ENCODE peak calls at places on chromosomes 4 and X, in eight cellular contexts. G, J, K, Z, P, W, V and R are unnamed samples.

GRCh38 chr4:21948347-21949072 is at the start of gene KCNIP4:
- DNase-seq in P (peak; percentile 27), W (peak; percentile 22), G (peak; percentile 63), Z (no peak), J (peak; percentile 83), K (peak; percentile 63), V (no peak), R (peak; percentile 7)

GRCh38 chr4:5276475-5277045 is 225.3 kb downstream of the STK32B start:
- DNase-seq in K (no peak), V (no peak), P (no peak), Z (no peak), G (peak; percentile 3), J (no peak), W (no peak), R (peak; percentile 86)

GRCh38 chrX:147340947-147341346 is 526.4 kb upstream of the CXorf51A start:
- DNase-seq in J (no peak), K (no peak), Z (no peak), V (no peak), P (no peak), G (no peak), W (no peak), R (no peak)

GRCh38 chrX:16023790-16024734 is 99.3 kb upstream of the GRPR start:
- DNase-seq in K (no peak), V (no peak), G (peak; percentile 72), P (no peak), Z (peak; percentile 65), W (peak; percentile 67), J (peak; percentile 60), R (peak; percentile 83)

GRCh38 chr4:36573441-36573840 is 292.0 kb downstream of the DTHD1 start:
- DNase-seq in W (no peak), Z (no peak), G (no peak), K (no peak), V (no peak), P (no peak), J (no peak), R (no peak)

GRCh38 chr4:159048166-159048886 is 54.6 kb upstream of the RAPGEF2 start:
- DNase-seq in K (peak; percentile 69), P (no peak), G (peak; percentile 85), V (peak; percentile 89), W (peak; percentile 94), Z (no peak), J (peak; percentile 57), R (peak; percentile 71)

GRCh38 chrX:137969191-137969590 is 403.3 kb downstream of the ZIC3 start:
- DNase-seq in P (no peak), J (no peak), K (no peak), V (no peak), Z (no peak), G (no peak), W (no peak), R (no peak)

GRCh38 chr4:25900901-25901500 is 13.0 kb upstream of the SMIM20 start:
- DNase-seq in J (no peak), G (no peak), P (no peak), V (no peak), W (no peak), K (no peak), Z (no peak), R (no peak)

GRCh38 chr4:93828332-93828829 is at the start of gene ATOH1:
- DNase-seq in P (peak; percentile 60), V (no peak), K (peak; percentile 55), W (no peak), Z (peak; percentile 15), G (peak; percentile 13), J (peak; percentile 90), R (peak; percentile 61)

GRCh38 chr4:105543881-105544280 is 8.5 kb upstream of the ARHGEF38 start:
- DNase-seq in K (no peak), J (no peak), Z (no peak), G (no peak), W (no peak), V (no peak), P (no peak), R (no peak)

GRCh38 chr4:83212041-83212851 is 72.4 kb downstream of the COQ2 start:
- DNase-seq in K (peak; percentile 22), P (peak; percentile 99), W (no peak), V (no peak), Z (no peak), G (no peak), J (no peak), R (no peak)

GRCh38 chrX:140766024-140766611 is 56.6 kb downstream of the LINC00632 start:
- DNase-seq in P (peak; percentile 62), K (peak; percentile 67), G (peak; percentile 63), V (peak; percentile 54), J (peak; percentile 68), Z (no peak), W (peak; percentile 35), R (peak; percentile 65)

GRCh38 chrX:140762061-140762460 is 52.5 kb downstream of the LINC00632 start:
- DNase-seq in G (peak; percentile 72), K (peak; percentile 76), W (peak; percentile 58), Z (no peak), J (peak; percentile 75), P (peak; percentile 73), V (peak; percentile 46), R (peak; percentile 66)

GRCh38 chrX:140767646-140768045 is 58.1 kb downstream of the LINC00632 start:
- DNase-seq in J (no peak), G (peak; percentile 58), W (peak; percentile 50), V (no peak), Z (no peak), K (no peak), P (no peak), R (no peak)

GRCh38 chrX:140765043-140765784 is 55.7 kb downstream of the LINC00632 start:
- DNase-seq in V (peak; percentile 32), Z (no peak), W (peak; percentile 62), J (peak; percentile 39), G (peak; percentile 70), K (peak; percentile 35), P (no peak), R (no peak)

DNA sequence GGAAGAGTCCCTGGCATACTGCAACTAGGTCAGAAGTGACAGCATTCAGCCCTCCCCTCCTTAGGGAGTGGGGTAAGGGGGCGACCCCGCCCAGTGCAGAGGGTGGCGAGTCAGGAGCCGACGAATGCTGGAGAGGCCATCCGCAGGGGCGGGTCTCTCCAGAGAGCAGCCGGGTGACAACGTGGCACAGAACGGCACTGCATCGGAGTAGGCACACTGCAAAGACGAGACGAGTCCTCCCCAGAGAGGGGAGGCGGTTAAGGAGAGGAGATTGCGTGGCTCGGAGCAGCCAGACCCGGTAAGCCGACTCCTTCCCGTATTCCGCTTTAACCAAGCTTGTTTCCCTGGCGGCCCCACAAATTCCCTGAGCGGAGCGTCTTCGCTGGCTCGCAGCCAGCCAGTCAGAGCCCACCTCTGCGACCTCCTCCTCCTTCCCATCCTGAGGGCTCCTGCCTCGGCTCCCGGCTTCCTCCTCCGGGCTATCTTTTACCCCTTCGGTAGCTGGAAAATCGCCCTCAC is 54.9 kb downstream of the LINC00632 start:
- DNase-seq in W (peak; percentile 45), G (peak; percentile 80), Z (no peak), K (peak; percentile 69), V (peak; percentile 27), J (peak; percentile 59), P (peak; percentile 11), R (peak; percentile 23)
- H3K4me3 ChIP-seq in W (peak overlapping the region; percentile 74), G (peak overlapping the region; percentile 91), Z (no peak overlapping the region), K (peak overlapping the region; percentile 70), V (peak overlapping the region; percentile 47), J (peak overlapping the region; percentile 49), P (peak overlapping the region; percentile 57), R (peak overlapping the region; percentile 44)

DNA sequence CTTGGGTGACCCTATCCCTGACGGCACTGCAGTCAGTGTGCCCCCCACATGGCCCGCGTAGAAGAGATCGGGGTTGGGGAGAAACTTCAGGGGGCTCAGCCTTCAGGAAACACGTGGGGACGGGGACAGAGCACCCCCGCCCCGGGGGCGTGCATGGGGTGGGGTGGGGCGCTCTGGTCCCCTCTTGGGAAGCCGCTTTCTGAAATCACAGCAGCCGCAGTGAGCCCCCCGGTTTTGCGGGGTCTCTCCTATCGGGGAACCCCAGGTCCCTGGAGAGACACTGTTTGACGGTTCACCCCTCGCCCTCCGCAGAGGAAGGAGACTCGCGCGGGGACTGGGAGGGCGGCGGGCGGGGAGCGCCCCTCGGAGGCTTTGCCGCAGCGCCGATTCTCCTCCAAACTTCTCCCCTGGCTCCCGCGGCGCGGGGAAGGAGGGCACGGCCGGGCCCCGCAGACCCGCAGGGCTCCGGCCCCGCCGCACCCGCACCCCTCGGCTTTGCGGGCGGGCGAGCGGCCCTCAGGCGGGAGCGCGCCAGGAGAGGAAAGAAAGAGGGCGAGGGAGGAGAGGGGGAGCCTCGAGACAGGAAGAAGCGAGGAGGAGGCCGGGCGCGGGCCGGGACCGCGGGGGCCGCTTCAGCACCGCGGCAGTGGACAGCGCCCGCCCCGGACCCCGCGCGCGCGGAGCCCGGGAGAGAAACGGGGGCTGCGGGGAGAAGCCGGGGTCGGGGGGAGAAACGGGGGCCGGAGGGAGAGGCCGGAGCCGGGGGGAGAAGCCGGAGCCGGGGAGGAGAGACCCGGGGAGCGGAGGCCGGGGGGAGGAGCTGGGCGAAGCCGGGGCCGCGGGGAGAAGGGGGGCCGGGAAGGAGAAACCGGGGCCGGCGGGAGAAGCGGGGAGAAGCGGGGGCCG is 613 bp downstream of the CPLX1 start:
- DNase-seq in V (no peak), J (peak; percentile 79), Z (no peak), P (no peak), K (peak; percentile 68), G (peak; percentile 43), W (no peak), R (peak; percentile 39)
- TF ChIP-seq EZH2 in V (peak; percentile 72), J (peak; percentile 92), Z (no peak), P (no peak), K (peak; percentile 84), G (no peak), W (peak; percentile 90), R (peak; percentile 54)

GRCh38 chrX:74506310-74507115 is 85.2 kb downstream of the SLC16A2 start:
- DNase-seq in P (no peak), G (no peak), J (no peak), Z (no peak), K (no peak), W (no peak), V (no peak), R (no peak)

GRCh38 chrX:74500555-74500954 is 79.3 kb downstream of the SLC16A2 start:
- DNase-seq in P (no peak), V (no peak), G (no peak), J (no peak), Z (no peak), W (no peak), K (no peak), R (no peak)

GRCh38 chrX:74510401-74510800 is 89.1 kb downstream of the SLC16A2 start:
- DNase-seq in P (no peak), Z (no peak), G (no peak), J (no peak), W (no peak), V (no peak), K (no peak), R (no peak)

GRCh38 chrX:74509989-74510388 is 88.7 kb downstream of the SLC16A2 start:
- DNase-seq in J (no peak), W (peak; percentile 37), Z (no peak), V (no peak), K (no peak), P (no peak), G (peak; percentile 26), R (no peak)

DNA sequence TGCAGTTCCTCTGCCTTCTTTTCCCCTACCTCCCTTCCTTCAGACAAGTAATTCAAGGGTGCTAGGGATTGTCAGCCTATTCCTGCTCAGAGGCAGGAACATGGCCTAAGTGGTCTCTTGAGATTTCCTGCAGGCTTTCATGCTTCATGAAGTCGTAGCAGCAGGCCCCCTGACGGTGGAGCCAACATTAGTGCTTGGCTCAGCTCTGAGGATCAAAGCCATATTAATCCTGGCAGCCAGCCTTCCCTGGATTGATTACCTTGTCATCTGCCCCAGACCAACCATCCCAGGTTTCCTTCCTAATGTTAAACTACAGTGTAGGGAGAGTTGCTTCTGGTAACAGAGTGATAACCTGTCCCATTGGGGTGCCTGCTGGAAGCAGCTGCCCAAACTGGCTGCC is 84.1 kb downstream of the SLC16A2 start:
- DNase-seq in V (no peak), W (no peak), Z (no peak), P (no peak), J (peak; percentile 9), G (no peak), K (no peak), R (peak; percentile 56)
- H3K36me3 ChIP-seq in V (no peaks in the 10 kb centered on the region), W (no peaks in the 10 kb centered on the region), Z (no peaks in the 10 kb centered on the region), P (no peaks in the 10 kb centered on the region), J (no peaks in the 10 kb centered on the region), G (no peaks in the 10 kb centered on the region), K (no peaks in the 10 kb centered on the region), R (no peaks in the 10 kb centered on the region)

GRCh38 chr4:172979332-172979731 is 189.3 kb upstream of the GALNT7 start:
- DNase-seq in K (no peak), J (no peak), W (no peak), V (no peak), G (no peak), P (no peak), Z (no peak), R (no peak)
- H3K4me3 ChIP-seq in K (no peak overlapping the region), J (no peak overlapping the region), W (no peak overlapping the region), V (no peak overlapping the region), G (no peak overlapping the region), P (no peak overlapping the region), Z (no peak overlapping the region), R (no peak overlapping the region)